ENCODE peak calls at places on chromosomes 5 and 9, in nine cellular contexts. L is caudate nucleus; S is aorta; C is coronary artery; K is body of pancreas; U is esophagus muscularis mucosa; V is adrenal gland; E is CD4-positive, alpha-beta T cell; I is cardiac muscle cell. T is an unnamed sample.

GRCh38 chr5:139961435-139962157 is 81.5 kb downstream of the NRG2 start:
- DNase-seq in L (no peak), S (no peak), C (peak), K (no peak), U (peak), V (peak), E (no peak), I (no peak), T (no peak)

GRCh38 chr9:128034821-128035764 is 32.0 kb downstream of the NAIF1 start:
- DNase-seq in L (peak), S (peak), C (peak), K (peak), U (peak), V (peak), E (peak), I (peak), T (peak)

GRCh38 chr5:58503634-58504033 is 12.4 kb downstream of the GAPT start:
- DNase-seq in L (no peak), S (no peak), C (no peak), K (no peak), U (no peak), V (no peak), E (no peak), I (no peak), T (no peak)

GRCh38 chr5:73122875-73123810 is 2.8 kb downstream of the TMEM171 start:
- DNase-seq in L (no peak), S (no peak), C (no peak), K (no peak), U (no peak), V (no peak), E (no peak), I (peak), T (peak)

GRCh38 chr5:134005415-134006118 is 792 bp upstream of the VDAC1 start:
- DNase-seq in L (peak), S (peak), C (peak), K (no peak), U (no peak), V (peak), E (no peak), I (peak), T (peak)

GRCh38 chr9:119844431-119844830 is 475.2 kb upstream of the BRINP1 start:
- DNase-seq in L (no peak), S (no peak), C (no peak), K (no peak), U (no peak), V (no peak), E (no peak), I (no peak), T (no peak)

GRCh38 chr9:23851024-23851629 is 25.1 kb upstream of the ELAVL2 start:
- DNase-seq in L (no peak), S (no peak), C (no peak), K (peak), U (no peak), V (peak), E (no peak), I (no peak), T (peak)

GRCh38 chr5:42423285-42424152 is at the start of gene GHR:
- DNase-seq in L (peak), S (peak), C (peak), K (peak), U (peak), V (peak), E (no peak), I (peak), T (peak)

GRCh38 chr5:151696470-151697061 is 9.9 kb upstream of the SPARC start:
- DNase-seq in L (peak), S (peak), C (peak), K (peak), U (no peak), V (peak), E (no peak), I (peak), T (peak)

GRCh38 chr5:64958757-64959391 is 190.1 kb downstream of the CWC27 start:
- DNase-seq in L (no peak), S (no peak), C (no peak), K (no peak), U (no peak), V (no peak), E (no peak), I (peak), T (no peak)

GRCh38 chr5:139592289-139592688 is 31.1 kb downstream of the UBE2D2 start:
- DNase-seq in L (no peak), S (no peak), C (no peak), K (no peak), U (no peak), V (no peak), E (no peak), I (no peak), T (no peak)

GRCh38 chr9:36144322-36145206 is 8.0 kb downstream of the GLIPR2 start:
- DNase-seq in L (no peak), S (peak), C (no peak), K (no peak), U (no peak), V (no peak), E (no peak), I (no peak), T (no peak)

GRCh38 chr9:85016389-85016997 is 347.0 kb downstream of the NTRK2 start:
- DNase-seq in L (peak), S (no peak), C (no peak), K (peak), U (no peak), V (no peak), E (no peak), I (no peak), T (no peak)

GRCh38 chr5:175012267-175012666 is 287.9 kb downstream of the MSX2 start:
- DNase-seq in L (no peak), S (no peak), C (no peak), K (no peak), U (no peak), V (no peak), E (no peak), I (no peak), T (no peak)

GRCh38 chr9:91035825-91036208 is 234.2 kb downstream of the SYK start:
- DNase-seq in L (no peak), S (no peak), C (peak), K (no peak), U (no peak), V (no peak), E (no peak), I (no peak), T (no peak)

GRCh38 chr5:153777681-153778080 is 261.0 kb downstream of the FAM114A2 start:
- DNase-seq in L (peak), S (no peak), C (no peak), K (no peak), U (peak), V (no peak), E (no peak), I (no peak), T (no peak)

GRCh38 chr9:25891534-25891933 is 213.3 kb upstream of the TUSC1 start:
- DNase-seq in L (peak), S (no peak), C (no peak), K (no peak), U (no peak), V (no peak), E (no peak), I (no peak), T (no peak)

GRCh38 chr5:54558362-54558761 is 40.8 kb downstream of the SNX18 start:
- DNase-seq in L (no peak), S (no peak), C (no peak), K (no peak), U (no peak), V (no peak), E (no peak), I (peak), T (no peak)

GRCh38 chr5:53323511-53323910 is 156.9 kb upstream of the FST start:
- DNase-seq in L (no peak), S (no peak), C (no peak), K (no peak), U (no peak), V (no peak), E (no peak), I (no peak), T (no peak)

GRCh38 chr5:9445989-9446388 is 99.9 kb downstream of the SEMA5A start:
- DNase-seq in L (no peak), S (no peak), C (no peak), K (no peak), U (no peak), V (no peak), E (no peak), I (no peak), T (peak)

GRCh38 chr5:40754381-40755092 is 1.2 kb downstream of the TTC33 start:
- DNase-seq in L (no peak), S (no peak), C (no peak), K (no peak), U (no peak), V (no peak), E (no peak), I (peak), T (peak)

GRCh38 chr9:121701736-121702261 is 50.4 kb downstream of the DAB2IP start:
- DNase-seq in L (no peak), S (no peak), C (no peak), K (no peak), U (no peak), V (no peak), E (no peak), I (no peak), T (peak)

GRCh38 chr9:123893831-123894460 is 36.0 kb downstream of the DENND1A start:
- DNase-seq in L (no peak), S (no peak), C (no peak), K (no peak), U (peak), V (no peak), E (no peak), I (peak), T (peak)

GRCh38 chr9:133955821-133956411 is 36.2 kb downstream of the VAV2 start:
- DNase-seq in L (no peak), S (peak), C (no peak), K (peak), U (no peak), V (no peak), E (peak), I (peak), T (peak)

GRCh38 chr5:100722657-100723056 is 180.4 kb downstream of the ST8SIA4 start:
- DNase-seq in L (no peak), S (no peak), C (no peak), K (no peak), U (no peak), V (no peak), E (no peak), I (no peak), T (no peak)

GRCh38 chr9:137044502-137045177 is 1.3 kb downstream of the NPDC1 start:
- DNase-seq in L (no peak), S (no peak), C (no peak), K (peak), U (no peak), V (no peak), E (no peak), I (no peak), T (peak)

GRCh38 chr5:94498199-94498598 is 120.2 kb downstream of the KIAA0825 start:
- DNase-seq in L (no peak), S (no peak), C (no peak), K (no peak), U (no peak), V (no peak), E (no peak), I (no peak), T (no peak)

GRCh38 chr5:113218906-113219517 is 215.8 kb downstream of the TSSK1B start:
- DNase-seq in L (no peak), S (no peak), C (no peak), K (no peak), U (peak), V (no peak), E (no peak), I (no peak), T (peak)
- H3K27ac ChIP-seq in L (no peak), S (no peak), C (no peak), K (no peak), U (no peak), V (no peak), E (no peak), I (peak), T (no peak)

DNA sequence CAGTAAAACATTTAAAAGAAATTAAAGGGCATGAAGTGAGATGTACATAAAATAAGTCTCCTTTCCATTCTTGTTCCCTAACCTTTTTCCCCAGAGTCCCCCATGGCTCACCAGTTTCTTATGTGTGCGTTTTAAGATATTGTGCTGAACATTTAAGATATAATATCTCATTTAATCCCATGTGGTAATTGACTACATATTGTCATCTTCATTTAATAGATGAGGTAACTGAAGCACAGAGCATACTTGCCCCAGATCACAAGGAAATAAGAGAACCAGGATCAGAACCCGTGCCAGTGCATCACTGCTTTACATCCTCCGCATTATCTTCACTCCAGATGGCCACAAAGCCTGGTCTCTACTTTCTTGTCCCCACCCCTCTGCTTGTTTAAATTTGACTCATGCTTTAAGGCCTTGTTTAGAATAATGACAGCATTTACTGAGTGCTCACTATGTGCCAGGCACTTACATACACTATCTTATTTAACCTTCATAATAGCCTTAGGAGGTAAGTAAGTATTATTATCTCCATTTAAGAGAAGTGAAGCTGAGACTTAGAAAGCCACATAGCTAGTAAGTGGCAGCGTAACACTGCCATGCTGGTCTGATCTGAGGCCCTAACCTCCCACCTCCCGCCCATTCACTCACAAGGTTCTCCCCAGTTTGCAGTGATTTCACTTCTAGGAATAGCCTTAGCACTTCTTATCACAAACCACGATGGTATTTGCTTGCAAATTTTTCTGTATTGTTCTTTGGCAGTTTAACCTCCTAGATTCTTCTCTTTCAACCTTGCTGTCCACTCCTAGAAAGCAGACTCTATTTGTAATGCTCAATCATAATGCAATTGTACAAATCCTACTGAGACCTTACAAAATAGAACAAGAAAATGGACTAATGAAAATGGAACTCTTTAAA is 78.4 kb upstream of the IL6ST start:
- DNase-seq in L (no peak), S (no peak), C (no peak), K (no peak), U (no peak), V (no peak), E (no peak), I (peak), T (peak)
- H3K27ac ChIP-seq in L (no peak), S (no peak), C (no peak), K (no peak), U (no peak), V (no peak), E (no peak), I (no peak), T (no peak)

GRCh38 chr5:17224858-17225436 is 7.5 kb downstream of the BASP1 start:
- DNase-seq in L (no peak), S (no peak), C (no peak), K (no peak), U (no peak), V (no peak), E (no peak), I (peak), T (peak)

GRCh38 chr5:17223375-17224185 is 6.1 kb downstream of the BASP1 start:
- DNase-seq in L (no peak), S (no peak), C (no peak), K (no peak), U (no peak), V (no peak), E (no peak), I (no peak), T (no peak)

GRCh38 chr5:17222679-17223078 is 5.2 kb downstream of the BASP1 start:
- DNase-seq in L (no peak), S (no peak), C (no peak), K (no peak), U (no peak), V (no peak), E (no peak), I (peak), T (no peak)

GRCh38 chr5:17227868-17228267 is 10.4 kb downstream of the BASP1 start:
- DNase-seq in L (no peak), S (no peak), C (no peak), K (no peak), U (no peak), V (no peak), E (no peak), I (no peak), T (no peak)

GRCh38 chr5:17225551-17225950 is 8.1 kb downstream of the BASP1 start:
- DNase-seq in L (no peak), S (no peak), C (no peak), K (no peak), U (no peak), V (no peak), E (no peak), I (no peak), T (no peak)
- H3K27ac ChIP-seq in L (no peak), S (no peak), C (no peak), K (no peak), U (no peak), V (no peak), E (no peak), I (no peak), T (peak)

DNA sequence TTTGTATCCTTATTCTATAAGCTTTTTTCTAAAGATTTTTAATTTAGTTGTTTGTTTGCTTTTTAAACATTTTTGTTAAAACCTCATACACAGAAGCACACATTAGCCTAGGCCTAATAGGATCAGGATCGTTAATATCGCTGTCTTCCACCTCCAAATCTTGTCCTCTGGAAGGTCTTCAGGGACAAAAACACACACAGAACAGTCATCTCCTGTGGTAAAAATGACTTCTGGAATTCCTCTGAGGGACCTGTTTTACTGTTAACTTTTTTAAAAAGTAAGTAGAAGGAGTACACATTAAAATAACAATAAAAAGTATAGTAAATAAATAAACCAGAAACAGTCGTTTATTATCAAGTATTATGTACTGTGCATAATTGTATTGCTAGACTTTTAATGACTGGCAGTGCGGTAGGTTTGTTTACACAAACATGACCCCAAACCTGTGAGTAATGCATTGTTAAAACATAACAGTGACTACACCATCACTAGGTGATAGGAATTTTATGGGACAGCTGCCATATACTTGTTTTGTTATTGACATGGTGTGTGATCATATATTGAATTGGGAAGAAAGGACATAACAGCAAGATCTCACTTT is 109.6 kb downstream of the ZCCHC7 start:
- DNase-seq in L (no peak), S (no peak), C (no peak), K (no peak), U (no peak), V (no peak), E (no peak), I (no peak), T (no peak)
- H3K27ac ChIP-seq in L (no peak), S (no peak), C (no peak), K (no peak), U (no peak), V (no peak), E (no peak), I (no peak), T (no peak)

GRCh38 chr5:155094455-155094854 is 80.9 kb downstream of the KIF4B start:
- DNase-seq in L (no peak), S (no peak), C (no peak), K (no peak), U (no peak), V (no peak), E (no peak), I (no peak), T (no peak)
- H3K27ac ChIP-seq in L (no peak), S (no peak), C (peak), K (no peak), U (peak), V (no peak), E (no peak), I (no peak), T (no peak)

GRCh38 chr5:87116821-87117512 is 150.7 kb upstream of the RASA1 start:
- DNase-seq in L (no peak), S (no peak), C (no peak), K (no peak), U (no peak), V (no peak), E (no peak), I (no peak), T (no peak)
- H3K27ac ChIP-seq in L (no peak), S (no peak), C (no peak), K (no peak), U (no peak), V (no peak), E (no peak), I (no peak), T (peak)

GRCh38 chr5:67301285-67301904 is 104.8 kb upstream of the CD180 start:
- DNase-seq in L (no peak), S (peak), C (peak), K (peak), U (peak), V (peak), E (no peak), I (peak), T (peak)
- H3K27ac ChIP-seq in L (no peak), S (peak), C (peak), K (no peak), U (peak), V (peak), E (no peak), I (no peak), T (peak)

DNA sequence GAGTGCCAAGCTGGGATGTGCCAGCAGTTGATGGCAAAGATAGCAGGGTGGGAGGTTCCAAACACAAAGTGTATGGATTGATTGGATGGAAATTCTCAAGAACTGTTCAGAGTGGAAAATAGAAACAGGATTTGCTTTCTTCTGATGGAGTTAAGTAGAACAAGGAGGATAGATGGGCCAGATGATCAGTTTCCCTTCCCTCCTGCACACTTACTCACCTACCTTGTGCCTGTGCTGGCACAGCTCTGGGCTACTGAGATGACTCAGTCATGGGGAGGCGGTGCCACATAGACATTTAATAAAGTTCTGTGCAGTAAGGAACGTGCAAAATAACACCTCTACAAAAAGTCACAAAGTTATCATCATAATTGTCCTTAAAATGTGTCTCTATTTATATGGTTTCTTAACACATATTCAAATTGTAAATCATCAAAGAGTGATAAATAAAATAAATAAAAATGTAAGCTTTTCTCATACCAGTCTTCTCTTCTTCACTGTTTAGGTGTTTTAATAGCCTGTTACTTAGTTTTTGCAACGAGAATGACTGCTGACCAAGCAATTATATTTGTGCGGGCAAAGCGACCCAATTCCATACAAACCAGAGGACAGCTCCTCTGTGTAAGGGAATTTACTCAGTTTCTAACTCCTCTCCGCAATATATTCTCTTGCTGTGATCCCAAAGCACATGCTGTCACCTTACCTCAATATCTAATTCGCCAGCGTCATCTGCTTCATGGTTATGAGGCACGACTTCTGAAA is 12.7 kb downstream of the PTPDC1 start:
- DNase-seq in L (no peak), S (no peak), C (no peak), K (no peak), U (peak), V (no peak), E (no peak), I (no peak), T (no peak)
- H3K27ac ChIP-seq in L (no peak), S (no peak), C (no peak), K (no peak), U (no peak), V (no peak), E (no peak), I (no peak), T (peak)

DNA sequence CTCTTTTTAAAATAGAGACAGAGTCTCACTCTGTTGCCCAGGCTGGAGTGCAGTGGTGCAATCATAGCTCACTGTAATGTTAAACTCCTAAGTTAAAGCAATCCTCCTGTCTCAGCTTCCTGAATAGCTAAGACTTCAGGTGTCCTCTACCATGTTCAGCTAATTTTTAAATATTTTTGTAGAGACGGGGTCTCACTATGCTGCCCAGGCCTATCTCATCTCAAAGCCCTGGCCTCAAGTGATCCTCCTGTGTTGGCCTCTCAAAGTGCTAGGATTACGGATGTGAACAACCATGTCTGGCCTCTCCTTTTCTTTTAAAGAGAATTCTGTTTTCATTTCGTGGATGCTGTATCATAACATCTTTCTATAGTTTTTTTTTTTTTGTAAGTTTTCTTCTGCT is 11.7 kb downstream of the STX17 start:
- DNase-seq in L (no peak), S (no peak), C (no peak), K (no peak), U (no peak), V (no peak), E (no peak), I (no peak), T (no peak)
- H3K27ac ChIP-seq in L (no peak), S (no peak), C (no peak), K (no peak), U (no peak), V (no peak), E (no peak), I (no peak), T (no peak)

T was measured in osteoblast.